ENCODE peak calls at places on chromosomes 7 and 10, in ten cellular contexts. H is MV-4-11; I is HEK293T; Y is GM19239; A is fibroblast of the conjunctiva; R is CD8-positive, alpha-beta T cell; Q is fibroblast of the aortic adventitia; Z is HTR-8/SVneo; M is T-helper 17 cell; K is activated T-helper 1 cell treated with Interleukin-2 at 50 U/mL for 16 hours. E is an unnamed sample.

GRCh38 chr7:113200281-113200680 is 81.9 kb upstream of the SMIM30 start:
- DNase-seq in H (no peak), I (no peak), Y (no peak), A (no peak), R (no peak), Q (no peak), Z (no peak), M (no peak), K (no peak), E (peak)

GRCh38 chr10:100509241-100509640 is 10.4 kb downstream of the SEC31B start:
- DNase-seq in H (no peak), I (no peak), Y (no peak), A (no peak), R (peak), Q (no peak), Z (no peak), M (no peak), K (peak), E (no peak)

GRCh38 chr7:69412331-69413146 is 185.7 kb upstream of the AUTS2 start:
- DNase-seq in H (peak), I (peak), Y (no peak), A (no peak), R (no peak), Q (no peak), Z (peak), M (no peak), K (no peak), E (peak)

GRCh38 chr7:33111614-33112013 is 2.4 kb upstream of the RP9 start:
- DNase-seq in H (no peak), I (no peak), Y (no peak), A (no peak), R (no peak), Q (no peak), Z (no peak), M (no peak), K (no peak), E (no peak)

GRCh38 chr10:84263716-84264115 is 18.9 kb downstream of the RGR start:
- DNase-seq in H (no peak), I (no peak), Y (no peak), A (no peak), R (no peak), Q (no peak), Z (no peak), M (no peak), K (no peak), E (no peak)

GRCh38 chr7:135923700-135924261 is 53.4 kb downstream of the MTPN start:
- DNase-seq in H (peak), I (no peak), Y (no peak), A (peak), R (no peak), Q (peak), Z (peak), M (no peak), K (no peak), E (peak)

GRCh38 chr7:477626-478220 is 41.9 kb downstream of the PDGFA start:
- DNase-seq in H (no peak), I (no peak), Y (no peak), A (no peak), R (no peak), Q (no peak), Z (peak), M (no peak), K (no peak), E (no peak)

GRCh38 chr10:17001961-17002749 is 127.5 kb downstream of the CUBN start:
- DNase-seq in H (peak), I (no peak), Y (no peak), A (peak), R (peak), Q (peak), Z (no peak), M (no peak), K (no peak), E (no peak)

GRCh38 chr7:50309130-50309478 is 4.6 kb downstream of the IKZF1 start:
- DNase-seq in H (no peak), I (no peak), Y (no peak), A (no peak), R (no peak), Q (no peak), Z (no peak), M (no peak), K (no peak), E (peak)

GRCh38 chr7:158676171-158676840 is 28.3 kb downstream of the NCAPG2 start:
- DNase-seq in H (no peak), I (no peak), Y (no peak), A (no peak), R (no peak), Q (peak), Z (no peak), M (no peak), K (no peak), E (no peak)

GRCh38 chr7:135756191-135756590 is 7.6 kb upstream of the FAM180A start:
- DNase-seq in H (peak), I (no peak), Y (no peak), A (no peak), R (no peak), Q (no peak), Z (no peak), M (no peak), K (no peak), E (peak)

GRCh38 chr10:76231258-76231934 is 800.0 kb downstream of the LRMDA start:
- DNase-seq in H (no peak), I (peak), Y (no peak), A (no peak), R (no peak), Q (no peak), Z (no peak), M (no peak), K (no peak), E (no peak)

GRCh38 chr10:85547460-85548023 is 819.1 kb downstream of the GRID1 start:
- DNase-seq in H (no peak), I (no peak), Y (no peak), A (no peak), R (no peak), Q (no peak), Z (no peak), M (no peak), K (no peak), E (no peak)

GRCh38 chr10:126904807-126905686 is at the start of gene DOCK1:
- DNase-seq in H (no peak), I (peak), Y (no peak), A (peak), R (no peak), Q (peak), Z (peak), M (no peak), K (no peak), E (no peak)

GRCh38 chr7:103915958-103916357 is 73.5 kb downstream of the RELN start:
- DNase-seq in H (no peak), I (no peak), Y (no peak), A (no peak), R (no peak), Q (peak), Z (no peak), M (no peak), K (no peak), E (peak)

GRCh38 chr7:45224832-45225231 is 67.2 kb downstream of the RAMP3 start:
- DNase-seq in H (no peak), I (no peak), Y (no peak), A (no peak), R (no peak), Q (no peak), Z (no peak), M (no peak), K (no peak), E (peak)

GRCh38 chr10:35579726-35580420 is 25.3 kb upstream of the GJD4 start:
- DNase-seq in H (no peak), I (no peak), Y (no peak), A (no peak), R (no peak), Q (no peak), Z (no peak), M (no peak), K (no peak), E (no peak)

GRCh38 chr10:114408968-114409444 is 4.7 kb upstream of the AFAP1L2 start:
- DNase-seq in H (no peak), I (no peak), Y (no peak), A (no peak), R (no peak), Q (no peak), Z (no peak), M (no peak), K (no peak), E (peak)

GRCh38 chr10:131701131-131701947 is 199.5 kb upstream of the PPP2R2D start:
- DNase-seq in H (no peak), I (no peak), Y (no peak), A (no peak), R (no peak), Q (no peak), Z (no peak), M (no peak), K (no peak), E (no peak)

GRCh38 chr10:67976292-67977245 is 92.1 kb downstream of the SIRT1 start:
- DNase-seq in H (no peak), I (no peak), Y (no peak), A (no peak), R (no peak), Q (peak), Z (no peak), M (no peak), K (no peak), E (no peak)

GRCh38 chr7:134826105-134826504 is 46.7 kb downstream of the CALD1 start:
- DNase-seq in H (no peak), I (no peak), Y (no peak), A (no peak), R (no peak), Q (peak), Z (no peak), M (no peak), K (no peak), E (no peak)

GRCh38 chr7:132112111-132112510 is 464.2 kb downstream of the PLXNA4 start:
- DNase-seq in H (no peak), I (no peak), Y (no peak), A (no peak), R (no peak), Q (no peak), Z (no peak), M (no peak), K (no peak), E (no peak)

GRCh38 chr10:110395350-110396283 is 90.9 kb upstream of the SMNDC1 start:
- DNase-seq in H (no peak), I (no peak), Y (peak), A (peak), R (peak), Q (peak), Z (peak), M (no peak), K (no peak), E (no peak)

GRCh38 chr10:71589617-71590551 is 129.7 kb downstream of the C10orf105 start:
- DNase-seq in H (peak), I (no peak), Y (no peak), A (no peak), R (no peak), Q (no peak), Z (no peak), M (no peak), K (no peak), E (peak)

GRCh38 chr10:125190414-125190813 is 30.1 kb upstream of the CTBP2 start:
- DNase-seq in H (no peak), I (no peak), Y (no peak), A (no peak), R (no peak), Q (no peak), Z (no peak), M (no peak), K (no peak), E (no peak)

GRCh38 chr10:107971973-107972372 is 807.5 kb upstream of the SORCS1 start:
- DNase-seq in H (no peak), I (no peak), Y (no peak), A (peak), R (no peak), Q (peak), Z (no peak), M (no peak), K (no peak), E (peak)

GRCh38 chr7:155878250-155878649 is 66.0 kb upstream of the SHH start:
- DNase-seq in H (no peak), I (no peak), Y (no peak), A (no peak), R (no peak), Q (no peak), Z (no peak), M (no peak), K (no peak), E (no peak)

GRCh38 chr10:77386833-77387232 is 250.8 kb downstream of the KCNMA1 start:
- DNase-seq in H (no peak), I (no peak), Y (no peak), A (no peak), R (no peak), Q (peak), Z (no peak), M (no peak), K (no peak), E (peak)

GRCh38 chr10:83127942-83128575 is 1011.2 kb upstream of the GHITM start:
- DNase-seq in H (no peak), I (no peak), Y (no peak), A (no peak), R (no peak), Q (no peak), Z (no peak), M (no peak), K (no peak), E (no peak)

GRCh38 chr10:80945267-80945880 is 407.7 kb downstream of the SH2D4B start:
- DNase-seq in H (peak), I (peak), Y (no peak), A (no peak), R (no peak), Q (no peak), Z (no peak), M (no peak), K (no peak), E (peak)

GRCh38 chr7:42930889-42931288 is 1.1 kb downstream of the PSMA2 start:
- DNase-seq in H (no peak), I (no peak), Y (no peak), A (no peak), R (no peak), Q (peak), Z (no peak), M (no peak), K (no peak), E (no peak)

GRCh38 chr10:17576768-17577167 is 40.4 kb downstream of the HACD1 start:
- DNase-seq in H (peak), I (no peak), Y (no peak), A (no peak), R (no peak), Q (no peak), Z (no peak), M (no peak), K (no peak), E (no peak)

GRCh38 chr7:105963038-105963667 is at the start of gene CDHR3:
- DNase-seq in H (no peak), I (no peak), Y (no peak), A (no peak), R (no peak), Q (no peak), Z (no peak), M (no peak), K (no peak), E (no peak)

GRCh38 chr10:50506861-50507573 is 116.7 kb downstream of the SGMS1 start:
- DNase-seq in H (no peak), I (no peak), Y (no peak), A (no peak), R (no peak), Q (no peak), Z (no peak), M (no peak), K (no peak), E (no peak)

GRCh38 chr7:157711353-157711888 is 374.6 kb downstream of the DNAJB6 start:
- DNase-seq in H (no peak), I (no peak), Y (no peak), A (no peak), R (no peak), Q (no peak), Z (no peak), M (no peak), K (no peak), E (no peak)